ENCODE peak calls at places on chromosomes 6 and 20, in nine cellular contexts. F is stomach; J is lower lobe of right lung; O is activated naive CD8-positive, alpha-beta T cell treated with anti-CD3 and anti-CD28 coated beads, Interleukin-2, amount 50 U/mL, for 24 hours; K is ACHN; C is skeletal muscle cell; G is Kasumi-1; W is adrenal gland; U is C1 segment of cervical spinal cord. R is an unnamed sample.

GRCh38 chr6:6461138-6461537 is 127.4 kb upstream of the LY86 start:
- DNase-seq in J (no peak), G (no peak), O (no peak), F (no peak), W (no peak), U (no peak), K (no peak), C (no peak), R (no peak)

GRCh38 chr6:16450821-16451220 is 212.4 kb downstream of the GMPR start:
- DNase-seq in U (no peak), C (no peak), W (no peak), O (no peak), G (no peak), K (peak), F (no peak), J (no peak), R (peak)

GRCh38 chr6:169452117-169452868 is 198.6 kb upstream of the THBS2 start:
- DNase-seq in J (no peak), U (no peak), F (peak), K (no peak), C (peak), G (no peak), W (peak), O (no peak), R (no peak)

GRCh38 chr6:2952557-2953095 is 18.7 kb downstream of the SERPINB6 start:
- DNase-seq in G (peak), K (peak), F (peak), U (peak), W (peak), J (peak), C (peak), O (peak), R (peak)

GRCh38 chr20:43942661-43943285 is 28.1 kb downstream of the TOX2 start:
- DNase-seq in F (no peak), K (peak), W (no peak), J (no peak), O (no peak), U (no peak), C (peak), G (peak), R (peak)

GRCh38 chr6:121652726-121653623 is 217.5 kb downstream of the GJA1 start:
- DNase-seq in O (no peak), K (no peak), U (no peak), G (peak), J (no peak), W (peak), C (peak), F (no peak), R (peak)

GRCh38 chr6:154408906-154409500 is 52.4 kb upstream of the IPCEF1 start:
- DNase-seq in O (no peak), J (no peak), U (no peak), F (no peak), C (no peak), G (no peak), W (no peak), K (peak), R (no peak)

GRCh38 chr6:16747232-16748027 is 13.8 kb downstream of the ATXN1 start:
- DNase-seq in U (no peak), J (no peak), G (no peak), F (no peak), C (no peak), K (peak), O (no peak), W (no peak), R (peak)

GRCh38 chr20:41619360-41620115 is 1.4 kb upstream of the CHD6 start:
- DNase-seq in F (no peak), G (no peak), W (no peak), J (no peak), O (no peak), C (no peak), K (no peak), U (no peak), R (no peak)

GRCh38 chr6:89134723-89135122 is 11.1 kb upstream of the PM20D2 start:
- DNase-seq in K (no peak), U (no peak), J (no peak), C (no peak), G (no peak), F (no peak), O (no peak), W (no peak), R (no peak)

GRCh38 chr6:39995633-39996032 is 61.4 kb upstream of the MOCS1 start:
- DNase-seq in F (no peak), G (no peak), U (no peak), J (no peak), O (no peak), W (no peak), C (no peak), K (no peak), R (no peak)

GRCh38 chr6:90238663-90239542 is 57.7 kb downstream of the BACH2 start:
- DNase-seq in O (no peak), F (no peak), W (no peak), K (no peak), J (no peak), U (no peak), C (no peak), G (no peak), R (no peak)

GRCh38 chr20:32918296-32918695 is 59.6 kb downstream of the EFCAB8 start:
- DNase-seq in O (no peak), W (no peak), G (no peak), C (no peak), U (no peak), K (no peak), J (peak), F (peak), R (no peak)

GRCh38 chr6:46676604-46677313 is 10.9 kb upstream of the TDRD6 start:
- DNase-seq in K (no peak), W (no peak), F (no peak), G (no peak), O (no peak), J (no peak), U (no peak), C (no peak), R (no peak)